ENCODE peak calls at places on chromosomes 6 and 20, in seven cellular contexts. One of them, this sample, is unnamed.

GRCh38 chr6:22668307-22668706 is 98.9 kb downstream of the HDGFL1 start:
- DNase-seq in coronary artery: no peak
- DNase-seq in dorsolateral prefrontal cortex: no peak
- DNase-seq in colonic mucosa: no peak
- DNase-seq in DND-41: no peak
- DNase-seq in upper lobe of right lung: no peak
- DNase-seq in brain microvascular endothelial cell: peak
- DNase-seq in this sample: no peak

GRCh38 chr6:167244064-167244949 is 46.8 kb upstream of the UNC93A start:
- DNase-seq in colonic mucosa: no peak
- DNase-seq in brain microvascular endothelial cell: no peak
- DNase-seq in coronary artery: no peak
- DNase-seq in dorsolateral prefrontal cortex: peak
- DNase-seq in DND-41: no peak
- DNase-seq in upper lobe of right lung: no peak
- DNase-seq in this sample: no peak

GRCh38 chr6:32223258-32224235 is at the start of gene NOTCH4:
- DNase-seq in upper lobe of right lung: no peak
- DNase-seq in brain microvascular endothelial cell: no peak
- DNase-seq in DND-41: no peak
- DNase-seq in coronary artery: no peak
- DNase-seq in dorsolateral prefrontal cortex: no peak
- DNase-seq in colonic mucosa: no peak
- DNase-seq in this sample: no peak

GRCh38 chr6:64294034-64294433 is 658.4 kb downstream of the PHF3 start:
- DNase-seq in dorsolateral prefrontal cortex: no peak
- DNase-seq in DND-41: no peak
- DNase-seq in upper lobe of right lung: no peak
- DNase-seq in colonic mucosa: no peak
- DNase-seq in brain microvascular endothelial cell: no peak
- DNase-seq in coronary artery: no peak
- DNase-seq in this sample: no peak

GRCh38 chr6:35031611-35032529 is 109.3 kb downstream of the TCP11 start:
- DNase-seq in DND-41: no peak
- DNase-seq in coronary artery: no peak
- DNase-seq in brain microvascular endothelial cell: no peak
- DNase-seq in upper lobe of right lung: no peak
- DNase-seq in dorsolateral prefrontal cortex: no peak
- DNase-seq in colonic mucosa: no peak
- DNase-seq in this sample: no peak

GRCh38 chr6:113495521-113495920 is 361.6 kb upstream of the MARCKS start:
- DNase-seq in colonic mucosa: no peak
- DNase-seq in upper lobe of right lung: no peak
- DNase-seq in coronary artery: no peak
- DNase-seq in dorsolateral prefrontal cortex: no peak
- DNase-seq in DND-41: no peak
- DNase-seq in brain microvascular endothelial cell: peak
- DNase-seq in this sample: no peak

GRCh38 chr6:124466949-124467348 is 495.3 kb upstream of the RNF217 start:
- DNase-seq in upper lobe of right lung: no peak
- DNase-seq in DND-41: no peak
- DNase-seq in colonic mucosa: no peak
- DNase-seq in dorsolateral prefrontal cortex: no peak
- DNase-seq in coronary artery: no peak
- DNase-seq in brain microvascular endothelial cell: no peak
- DNase-seq in this sample: no peak

GRCh38 chr6:5905431-5906339 is 101.0 kb downstream of the NRN1 start:
- DNase-seq in brain microvascular endothelial cell: peak
- DNase-seq in upper lobe of right lung: no peak
- DNase-seq in colonic mucosa: peak
- DNase-seq in coronary artery: peak
- DNase-seq in dorsolateral prefrontal cortex: no peak
- DNase-seq in DND-41: no peak
- DNase-seq in this sample: no peak

GRCh38 chr6:113565306-113565705 is 291.8 kb upstream of the MARCKS start:
- DNase-seq in coronary artery: no peak
- DNase-seq in upper lobe of right lung: no peak
- DNase-seq in brain microvascular endothelial cell: peak
- DNase-seq in DND-41: no peak
- DNase-seq in colonic mucosa: no peak
- DNase-seq in dorsolateral prefrontal cortex: no peak
- DNase-seq in this sample: no peak

GRCh38 chr6:73652637-73653570 is 888 bp downstream of the SLC17A5 start:
- DNase-seq in upper lobe of right lung: peak
- DNase-seq in brain microvascular endothelial cell: peak
- DNase-seq in dorsolateral prefrontal cortex: peak
- DNase-seq in colonic mucosa: peak
- DNase-seq in coronary artery: peak
- DNase-seq in DND-41: peak
- DNase-seq in this sample: peak

GRCh38 chr6:90610671-90611542 is 24.0 kb upstream of the MAP3K7 start:
- DNase-seq in upper lobe of right lung: peak
- DNase-seq in DND-41: no peak
- DNase-seq in brain microvascular endothelial cell: peak
- DNase-seq in coronary artery: no peak
- DNase-seq in dorsolateral prefrontal cortex: peak
- DNase-seq in colonic mucosa: no peak
- DNase-seq in this sample: peak

DNA sequence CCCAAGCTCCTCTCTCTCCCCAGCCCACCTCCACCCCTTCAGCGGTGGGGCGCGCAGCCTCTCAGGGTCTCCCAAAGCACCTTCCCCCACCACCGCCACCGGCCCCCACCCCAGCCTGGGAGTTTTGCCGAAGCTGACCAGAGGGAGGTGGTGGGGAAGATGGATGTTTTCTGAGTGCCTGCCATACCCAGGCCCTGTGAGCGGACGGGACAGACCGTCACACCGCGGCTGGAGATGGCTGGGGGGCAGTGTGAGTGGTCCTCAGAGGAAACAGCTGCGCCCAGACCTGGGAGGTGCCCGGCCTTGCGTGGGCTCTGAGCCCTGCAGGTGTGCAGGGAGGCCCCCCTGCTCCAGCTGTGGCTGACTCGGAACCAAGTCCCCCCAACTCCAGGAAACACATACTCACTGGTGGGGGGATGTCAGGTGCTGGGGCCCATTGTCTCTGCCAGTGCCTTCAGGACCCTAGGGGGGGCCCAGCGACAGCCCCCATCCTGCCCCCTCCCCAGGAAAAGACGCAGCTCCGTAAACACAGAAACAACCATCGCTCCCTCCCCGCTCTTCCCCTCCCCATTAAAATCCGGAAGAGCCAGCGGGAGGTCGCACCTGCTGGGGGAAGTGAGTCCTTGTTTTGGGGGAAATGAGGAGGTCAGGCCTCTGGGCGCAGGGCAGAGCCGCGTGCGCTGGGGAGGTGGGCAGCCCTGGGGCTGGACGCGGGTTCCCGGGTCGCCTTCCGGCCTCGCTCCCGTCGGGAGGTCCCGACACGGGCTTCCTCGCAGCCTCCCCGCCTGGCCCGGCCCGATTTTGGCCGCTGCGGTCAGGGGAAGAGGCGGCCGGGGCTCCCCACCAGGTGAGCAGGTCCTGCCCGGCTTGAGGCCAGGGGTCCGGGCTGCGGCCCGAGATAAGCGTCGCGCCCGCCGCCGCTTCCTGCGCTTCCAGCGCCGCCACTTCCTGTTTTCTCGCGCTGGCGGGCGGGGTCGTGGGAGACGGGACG is 6.1 kb downstream of the C20orf204 start:
- DNase-seq in upper lobe of right lung: no peak
- DNase-seq in dorsolateral prefrontal cortex: no peak
- DNase-seq in brain microvascular endothelial cell: no peak
- DNase-seq in DND-41: peak
- DNase-seq in colonic mucosa: no peak
- DNase-seq in coronary artery: no peak
- DNase-seq in this sample: peak
- H3K4me3 ChIP-seq in upper lobe of right lung: peak
- H3K4me3 ChIP-seq in dorsolateral prefrontal cortex: peak
- H3K4me3 ChIP-seq in brain microvascular endothelial cell: no peak
- H3K4me3 ChIP-seq in DND-41: peak
- H3K4me3 ChIP-seq in colonic mucosa: peak
- H3K4me3 ChIP-seq in coronary artery: peak
- H3K4me3 ChIP-seq in this sample: peak

GRCh38 chr6:156791261-156791850 is 14.2 kb downstream of the ARID1B start:
- DNase-seq in dorsolateral prefrontal cortex: peak
- DNase-seq in DND-41: no peak
- DNase-seq in upper lobe of right lung: no peak
- DNase-seq in coronary artery: no peak
- DNase-seq in colonic mucosa: no peak
- DNase-seq in brain microvascular endothelial cell: peak
- DNase-seq in this sample: no peak
- H3K4me3 ChIP-seq in dorsolateral prefrontal cortex: no peak
- H3K4me3 ChIP-seq in DND-41: no peak
- H3K4me3 ChIP-seq in upper lobe of right lung: no peak
- H3K4me3 ChIP-seq in coronary artery: peak
- H3K4me3 ChIP-seq in colonic mucosa: no peak
- H3K4me3 ChIP-seq in brain microvascular endothelial cell: no peak
- H3K4me3 ChIP-seq in this sample: peak

GRCh38 chr6:104860221-104860620 is 502 bp upstream of the HACE1 start:
- DNase-seq in upper lobe of right lung: no peak
- DNase-seq in coronary artery: no peak
- DNase-seq in DND-41: no peak
- DNase-seq in dorsolateral prefrontal cortex: no peak
- DNase-seq in colonic mucosa: no peak
- DNase-seq in brain microvascular endothelial cell: no peak
- DNase-seq in this sample: no peak
- H3K4me3 ChIP-seq in upper lobe of right lung: peak
- H3K4me3 ChIP-seq in coronary artery: peak
- H3K4me3 ChIP-seq in DND-41: peak
- H3K4me3 ChIP-seq in dorsolateral prefrontal cortex: peak
- H3K4me3 ChIP-seq in colonic mucosa: peak
- H3K4me3 ChIP-seq in brain microvascular endothelial cell: peak
- H3K4me3 ChIP-seq in this sample: peak

GRCh38 chr6:27451660-27452390 is 21.1 kb downstream of the ZNF184 start:
- DNase-seq in DND-41: no peak
- DNase-seq in upper lobe of right lung: no peak
- DNase-seq in coronary artery: no peak
- DNase-seq in colonic mucosa: no peak
- DNase-seq in dorsolateral prefrontal cortex: no peak
- DNase-seq in brain microvascular endothelial cell: no peak
- DNase-seq in this sample: no peak
- H3K4me3 ChIP-seq in DND-41: no peak
- H3K4me3 ChIP-seq in upper lobe of right lung: no peak
- H3K4me3 ChIP-seq in coronary artery: peak
- H3K4me3 ChIP-seq in colonic mucosa: no peak
- H3K4me3 ChIP-seq in dorsolateral prefrontal cortex: no peak
- H3K4me3 ChIP-seq in brain microvascular endothelial cell: no peak
- H3K4me3 ChIP-seq in this sample: no peak

GRCh38 chr6:28985396-28986164 is 19.5 kb downstream of the ZNF311 start:
- DNase-seq in brain microvascular endothelial cell: peak
- DNase-seq in dorsolateral prefrontal cortex: peak
- DNase-seq in upper lobe of right lung: peak
- DNase-seq in coronary artery: peak
- DNase-seq in colonic mucosa: peak
- DNase-seq in DND-41: no peak
- DNase-seq in this sample: no peak

GRCh38 chr6:28981391-28981832 is 23.7 kb downstream of the ZNF311 start:
- DNase-seq in dorsolateral prefrontal cortex: peak
- DNase-seq in DND-41: peak
- DNase-seq in brain microvascular endothelial cell: peak
- DNase-seq in colonic mucosa: peak
- DNase-seq in coronary artery: no peak
- DNase-seq in upper lobe of right lung: no peak
- DNase-seq in this sample: peak

GRCh38 chr6:28982476-28983266 is 22.4 kb downstream of the ZNF311 start:
- DNase-seq in upper lobe of right lung: no peak
- DNase-seq in colonic mucosa: no peak
- DNase-seq in brain microvascular endothelial cell: peak
- DNase-seq in coronary artery: no peak
- DNase-seq in dorsolateral prefrontal cortex: peak
- DNase-seq in DND-41: peak
- DNase-seq in this sample: no peak

GRCh38 chr6:28981833-28982475 is 23.2 kb downstream of the ZNF311 start:
- DNase-seq in coronary artery: peak
- DNase-seq in colonic mucosa: peak
- DNase-seq in upper lobe of right lung: peak
- DNase-seq in brain microvascular endothelial cell: peak
- DNase-seq in dorsolateral prefrontal cortex: peak
- DNase-seq in DND-41: peak
- DNase-seq in this sample: peak

DNA sequence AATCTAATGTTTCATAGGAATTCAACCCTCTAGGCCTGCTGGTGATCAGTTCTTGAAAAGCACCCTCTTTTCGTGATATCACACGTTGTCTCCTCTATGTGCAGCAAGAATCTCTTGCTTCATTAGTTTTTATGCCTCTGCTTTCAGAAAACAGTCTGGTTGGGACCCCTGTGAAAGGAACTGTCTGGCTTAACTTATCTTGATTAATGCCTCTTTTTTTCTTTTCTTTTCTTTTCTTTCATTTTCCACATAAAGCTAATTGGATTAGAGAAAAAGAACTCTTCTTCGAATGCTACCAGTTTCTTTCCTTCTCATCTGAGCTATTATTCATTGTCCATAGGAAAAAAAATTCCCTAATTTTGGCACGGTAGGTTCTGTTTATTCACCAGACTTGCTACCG is 21.3 kb downstream of the ZNF311 start:
- DNase-seq in upper lobe of right lung: no peak
- DNase-seq in colonic mucosa: no peak
- DNase-seq in brain microvascular endothelial cell: no peak
- DNase-seq in DND-41: no peak
- DNase-seq in dorsolateral prefrontal cortex: no peak
- DNase-seq in coronary artery: no peak
- DNase-seq in this sample: no peak
- H3K4me3 ChIP-seq in upper lobe of right lung: no peak
- H3K4me3 ChIP-seq in colonic mucosa: no peak
- H3K4me3 ChIP-seq in brain microvascular endothelial cell: no peak
- H3K4me3 ChIP-seq in DND-41: no peak
- H3K4me3 ChIP-seq in dorsolateral prefrontal cortex: no peak
- H3K4me3 ChIP-seq in coronary artery: no peak
- H3K4me3 ChIP-seq in this sample: no peak

DNA sequence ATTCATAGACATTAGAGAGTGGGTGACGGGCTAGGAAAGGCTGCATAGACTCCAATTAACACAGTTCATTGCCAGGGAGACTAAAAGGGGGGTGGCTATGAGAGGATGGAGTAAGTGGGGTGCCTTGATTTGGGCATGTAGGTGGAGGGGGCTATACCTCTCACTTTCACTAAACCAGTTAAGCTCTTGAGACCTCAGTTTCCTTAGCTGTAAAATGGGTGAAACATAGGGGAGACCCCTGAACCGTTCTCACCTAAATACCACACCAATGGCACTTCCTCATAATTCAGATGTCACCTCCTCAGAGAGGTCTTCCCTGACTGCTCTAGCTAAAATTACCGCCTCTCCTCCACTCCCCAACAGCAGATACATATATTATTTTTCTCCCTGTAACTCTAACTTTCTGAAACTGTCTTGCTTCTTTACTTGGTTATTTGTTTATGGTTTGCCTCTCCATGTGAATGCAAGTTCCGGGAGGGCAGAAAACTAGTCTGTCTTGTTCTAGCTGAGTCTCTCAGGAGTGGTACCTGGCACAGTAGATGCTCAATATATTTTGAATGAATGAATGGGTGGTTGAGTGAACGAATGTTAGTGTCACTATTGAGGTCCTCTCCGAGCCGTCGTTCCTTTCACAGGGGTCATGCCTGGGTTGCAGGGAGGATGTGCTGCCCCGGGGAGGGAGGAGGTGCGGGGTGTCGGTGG is 615 bp upstream of the EYA2 start:
- DNase-seq in upper lobe of right lung: no peak
- DNase-seq in DND-41: no peak
- DNase-seq in brain microvascular endothelial cell: no peak
- DNase-seq in dorsolateral prefrontal cortex: no peak
- DNase-seq in colonic mucosa: no peak
- DNase-seq in coronary artery: no peak
- DNase-seq in this sample: no peak
- H3K4me3 ChIP-seq in upper lobe of right lung: no peak
- H3K4me3 ChIP-seq in DND-41: no peak
- H3K4me3 ChIP-seq in brain microvascular endothelial cell: no peak
- H3K4me3 ChIP-seq in dorsolateral prefrontal cortex: peak
- H3K4me3 ChIP-seq in colonic mucosa: peak
- H3K4me3 ChIP-seq in coronary artery: peak
- H3K4me3 ChIP-seq in this sample: no peak

This sample was measured in CD4-positive, CD25-positive, alpha-beta regulatory T cell.